ENCODE peak calls at places on chromosome 6, in six cellular contexts. One of them, this sample, is unnamed.

GRCh38 chr6:36682328-36683144 is 4.0 kb downstream of the CDKN1A start:
- DNase-seq in BE2C: no peak
- DNase-seq in activated B cell treated with CpG ODN at 0.5 μM for 24 hours: peak
- DNase-seq in cardiac fibroblast: no peak
- DNase-seq in kidney epithelial cell: no peak
- DNase-seq in suprapubic skin: no peak
- DNase-seq in this sample: no peak

GRCh38 chr6:130029163-130029562 is 10.8 kb downstream of the L3MBTL3 start:
- DNase-seq in cardiac fibroblast: no peak
- DNase-seq in suprapubic skin: no peak
- DNase-seq in BE2C: no peak
- DNase-seq in activated B cell treated with CpG ODN at 0.5 μM for 24 hours: no peak
- DNase-seq in kidney epithelial cell: no peak
- DNase-seq in this sample: no peak

GRCh38 chr6:47023543-47023942 is 18.6 kb downstream of the ADGRF1 start:
- DNase-seq in BE2C: no peak
- DNase-seq in kidney epithelial cell: no peak
- DNase-seq in cardiac fibroblast: no peak
- DNase-seq in suprapubic skin: no peak
- DNase-seq in activated B cell treated with CpG ODN at 0.5 μM for 24 hours: no peak
- DNase-seq in this sample: no peak

GRCh38 chr6:124158024-124158423 is 354.4 kb downstream of the NKAIN2 start:
- DNase-seq in suprapubic skin: no peak
- DNase-seq in kidney epithelial cell: no peak
- DNase-seq in BE2C: no peak
- DNase-seq in activated B cell treated with CpG ODN at 0.5 μM for 24 hours: no peak
- DNase-seq in cardiac fibroblast: no peak
- DNase-seq in this sample: no peak

GRCh38 chr6:12324096-12324495 is 33.9 kb downstream of the EDN1 start:
- DNase-seq in kidney epithelial cell: peak
- DNase-seq in activated B cell treated with CpG ODN at 0.5 μM for 24 hours: no peak
- DNase-seq in cardiac fibroblast: peak
- DNase-seq in suprapubic skin: no peak
- DNase-seq in BE2C: no peak
- DNase-seq in this sample: no peak

GRCh38 chr6:42507901-42508300 is 55.9 kb upstream of the UBR2 start:
- DNase-seq in cardiac fibroblast: no peak
- DNase-seq in kidney epithelial cell: no peak
- DNase-seq in activated B cell treated with CpG ODN at 0.5 μM for 24 hours: no peak
- DNase-seq in suprapubic skin: no peak
- DNase-seq in BE2C: no peak
- DNase-seq in this sample: no peak

GRCh38 chr6:127641905-127642304 is 64.9 kb downstream of the C6orf58 start:
- DNase-seq in kidney epithelial cell: no peak
- DNase-seq in BE2C: peak
- DNase-seq in activated B cell treated with CpG ODN at 0.5 μM for 24 hours: no peak
- DNase-seq in suprapubic skin: no peak
- DNase-seq in cardiac fibroblast: peak
- DNase-seq in this sample: no peak

GRCh38 chr6:87837876-87838275 is 135.8 kb upstream of the AKIRIN2 start:
- DNase-seq in activated B cell treated with CpG ODN at 0.5 μM for 24 hours: no peak
- DNase-seq in kidney epithelial cell: no peak
- DNase-seq in BE2C: no peak
- DNase-seq in cardiac fibroblast: no peak
- DNase-seq in suprapubic skin: no peak
- DNase-seq in this sample: no peak

GRCh38 chr6:159720708-159721107 is 6.6 kb upstream of the WTAP start:
- DNase-seq in kidney epithelial cell: no peak
- DNase-seq in suprapubic skin: no peak
- DNase-seq in cardiac fibroblast: peak
- DNase-seq in BE2C: no peak
- DNase-seq in activated B cell treated with CpG ODN at 0.5 μM for 24 hours: no peak
- DNase-seq in this sample: no peak

GRCh38 chr6:163192591-163192990 is 221.9 kb upstream of the QKI start:
- DNase-seq in kidney epithelial cell: no peak
- DNase-seq in cardiac fibroblast: no peak
- DNase-seq in suprapubic skin: no peak
- DNase-seq in activated B cell treated with CpG ODN at 0.5 μM for 24 hours: no peak
- DNase-seq in BE2C: no peak
- DNase-seq in this sample: no peak

GRCh38 chr6:126657556-126658129 is 317.7 kb downstream of the CENPW start:
- DNase-seq in kidney epithelial cell: peak
- DNase-seq in activated B cell treated with CpG ODN at 0.5 μM for 24 hours: no peak
- DNase-seq in BE2C: peak
- DNase-seq in suprapubic skin: no peak
- DNase-seq in cardiac fibroblast: peak
- DNase-seq in this sample: no peak

DNA sequence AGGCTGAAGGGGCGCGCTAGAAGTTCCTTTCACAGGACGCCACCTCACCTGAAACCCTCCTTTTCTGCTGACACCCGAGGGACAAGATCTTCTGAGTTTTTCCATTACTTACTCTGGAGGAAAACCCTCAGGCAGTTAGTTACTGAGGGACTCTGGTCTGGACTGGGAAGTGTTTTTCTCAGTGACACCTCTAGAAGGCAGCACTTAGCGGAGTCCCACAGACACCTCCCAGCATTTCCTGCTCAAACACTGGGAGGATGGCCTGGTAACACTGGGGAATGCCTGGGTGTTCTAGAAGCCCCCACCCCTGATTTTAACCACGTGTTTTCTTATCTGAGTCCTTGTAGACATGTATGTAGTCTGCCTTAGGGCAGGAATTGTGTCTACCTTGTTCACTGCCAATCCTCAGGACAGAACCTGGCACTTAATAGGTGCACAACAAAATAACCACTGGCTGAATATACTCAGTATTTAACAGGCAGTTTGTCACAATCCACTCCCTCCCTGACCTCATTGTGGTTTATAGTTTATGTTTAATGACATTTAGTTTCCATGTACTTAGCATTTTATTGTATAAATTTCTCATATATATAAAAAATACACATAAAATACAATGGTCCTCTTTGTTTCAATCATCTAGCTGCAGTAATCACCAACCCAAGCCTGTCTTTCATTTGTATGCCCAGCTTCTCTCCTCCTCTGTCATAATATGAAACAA is 4.8 kb downstream of the GSTA3 start:
- DNase-seq in BE2C: no peak
- DNase-seq in kidney epithelial cell: no peak
- DNase-seq in cardiac fibroblast: peak
- DNase-seq in activated B cell treated with CpG ODN at 0.5 μM for 24 hours: no peak
- DNase-seq in suprapubic skin: no peak
- DNase-seq in this sample: no peak
- TF ChIP-seq CTCF in BE2C: peak
- TF ChIP-seq CTCF in kidney epithelial cell: peak
- TF ChIP-seq CTCF in cardiac fibroblast: peak
- TF ChIP-seq CTCF in activated B cell treated with CpG ODN at 0.5 μM for 24 hours: no peak
- TF ChIP-seq CTCF in suprapubic skin: no peak
- TF ChIP-seq CTCF in this sample: peak

DNA sequence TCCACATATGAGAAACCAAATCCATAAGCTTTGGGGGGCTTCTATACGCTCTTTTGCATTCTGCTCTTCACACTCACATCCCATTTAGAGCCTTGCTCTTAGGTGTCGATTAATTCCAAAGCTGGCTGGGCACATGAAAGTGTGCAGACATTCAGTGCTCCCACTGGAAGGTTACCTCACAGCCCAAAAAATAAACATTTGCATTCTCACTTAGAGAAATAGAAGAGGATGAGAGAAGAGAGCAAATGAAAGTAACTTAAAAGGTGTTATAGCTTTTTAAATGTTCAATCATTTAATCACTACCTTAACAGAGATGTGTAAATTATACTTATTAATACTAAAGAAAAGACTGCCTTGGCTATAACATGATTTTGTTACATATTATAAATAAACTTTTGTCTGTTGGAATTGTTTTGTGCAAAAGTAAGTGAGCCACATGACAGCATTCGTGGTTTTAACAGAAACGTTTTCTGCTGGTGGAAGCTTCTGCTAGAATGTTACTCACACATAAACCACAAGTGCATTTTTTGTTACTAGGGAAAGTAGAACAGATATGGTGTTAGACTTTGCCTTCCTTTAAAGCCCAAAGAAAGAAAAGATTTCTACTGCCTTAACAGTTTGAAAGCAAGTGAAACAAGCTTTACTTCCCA is 116.7 kb downstream of the SIM1 start:
- DNase-seq in BE2C: no peak
- DNase-seq in kidney epithelial cell: no peak
- DNase-seq in suprapubic skin: no peak
- DNase-seq in activated B cell treated with CpG ODN at 0.5 μM for 24 hours: no peak
- DNase-seq in cardiac fibroblast: peak
- DNase-seq in this sample: no peak
- TF ChIP-seq CTCF in BE2C: no peak
- TF ChIP-seq CTCF in kidney epithelial cell: no peak
- TF ChIP-seq CTCF in suprapubic skin: no peak
- TF ChIP-seq CTCF in activated B cell treated with CpG ODN at 0.5 μM for 24 hours: no peak
- TF ChIP-seq CTCF in cardiac fibroblast: no peak
- TF ChIP-seq CTCF in this sample: no peak

GRCh38 chr6:128754658-128755256 is 128.2 kb upstream of the LAMA2 start:
- DNase-seq in activated B cell treated with CpG ODN at 0.5 μM for 24 hours: no peak
- DNase-seq in kidney epithelial cell: no peak
- DNase-seq in suprapubic skin: no peak
- DNase-seq in BE2C: no peak
- DNase-seq in cardiac fibroblast: no peak
- DNase-seq in this sample: no peak
- TF ChIP-seq CTCF in activated B cell treated with CpG ODN at 0.5 μM for 24 hours: no peak
- TF ChIP-seq CTCF in kidney epithelial cell: no peak
- TF ChIP-seq CTCF in suprapubic skin: no peak
- TF ChIP-seq CTCF in BE2C: no peak
- TF ChIP-seq CTCF in cardiac fibroblast: no peak
- TF ChIP-seq CTCF in this sample: no peak

GRCh38 chr6:41190791-41191190 is 10.2 kb downstream of the TREML2 start:
- DNase-seq in cardiac fibroblast: no peak
- DNase-seq in BE2C: no peak
- DNase-seq in kidney epithelial cell: no peak
- DNase-seq in suprapubic skin: no peak
- DNase-seq in activated B cell treated with CpG ODN at 0.5 μM for 24 hours: no peak
- DNase-seq in this sample: no peak
- TF ChIP-seq CTCF in cardiac fibroblast: no peak
- TF ChIP-seq CTCF in BE2C: peak
- TF ChIP-seq CTCF in kidney epithelial cell: no peak
- TF ChIP-seq CTCF in suprapubic skin: no peak
- TF ChIP-seq CTCF in activated B cell treated with CpG ODN at 0.5 μM for 24 hours: no peak
- TF ChIP-seq CTCF in this sample: no peak